ENCODE peak calls at places on chromosomes 11 and 22, in seven cellular contexts. M, P, Z, H, T, X and Q are unnamed samples.

GRCh38 chr11:87466228-87466627 is 428.5 kb downstream of the TMEM135 start:
- DNase-seq in M (no peak), P (no peak), Z (no peak), H (no peak), T (no peak), X (no peak), Q (no peak)

GRCh38 chr22:30459206-30460052 is 12.4 kb downstream of the SEC14L3 start:
- DNase-seq in M (peak; percentile 42), P (peak; percentile 49), Z (no peak), H (peak; percentile 44), T (no peak), X (no peak), Q (no peak)

GRCh38 chr22:20750461-20751184 is 23.3 kb upstream of the SERPIND1 start:
- DNase-seq in M (peak; percentile 87), P (peak; percentile 86), Z (no peak), H (peak; percentile 84), T (no peak), X (peak; percentile 47), Q (no peak)

GRCh38 chr22:30602049-30602448 is 4.9 kb upstream of the TCN2 start:
- DNase-seq in M (peak; percentile 62), P (peak; percentile 65), Z (peak; percentile 53), H (peak; percentile 52), T (no peak), X (no peak), Q (no peak)

GRCh38 chr11:74050465-74050864 is 41.6 kb upstream of the UCP3 start:
- DNase-seq in M (no peak), P (no peak), Z (no peak), H (no peak), T (no peak), X (no peak), Q (no peak)

GRCh38 chr22:40533712-40534378 is 102.7 kb downstream of the MRTFA start:
- DNase-seq in M (peak; percentile 74), P (peak; percentile 89), Z (no peak), H (peak; percentile 82), T (no peak), X (no peak), Q (no peak)

GRCh38 chr11:118851970-118852369 is 31.7 kb upstream of the CXCR5 start:
- DNase-seq in M (no peak), P (peak; percentile 85), Z (no peak), H (no peak), T (no peak), X (no peak), Q (no peak)

GRCh38 chr22:45550416-45550815 is 47.7 kb downstream of the FBLN1 start:
- DNase-seq in M (no peak), P (no peak), Z (no peak), H (no peak), T (no peak), X (no peak), Q (no peak)

GRCh38 chr11:74699615-74700396 is 31.4 kb downstream of the CHRDL2 start:
- DNase-seq in M (no peak), P (no peak), Z (no peak), H (no peak), T (no peak), X (no peak), Q (no peak)

GRCh38 chr22:40400173-40400572 is 29.8 kb downstream of the SGSM3 start:
- DNase-seq in M (no peak), P (peak; percentile 89), Z (no peak), H (no peak), T (peak; percentile 84), X (no peak), Q (no peak)

GRCh38 chr22:19291218-19291579 is 320 bp downstream of the CLTCL1 start:
- DNase-seq in M (peak; percentile 21), P (peak; percentile 11), Z (no peak), H (peak; percentile 20), T (peak; percentile 65), X (peak; percentile 47), Q (no peak)

GRCh38 chr11:126607776-126608625 is 252.5 kb downstream of the ST3GAL4 start:
- DNase-seq in M (no peak), P (no peak), Z (no peak), H (no peak), T (no peak), X (no peak), Q (no peak)

GRCh38 chr11:665707-666281 is 28.7 kb downstream of the DRD4 start:
- DNase-seq in M (peak; percentile 5), P (no peak), Z (no peak), H (peak; percentile 45), T (no peak), X (no peak), Q (no peak)

GRCh38 chr11:257766-258493 is 20.3 kb upstream of the NLRP6 start:
- DNase-seq in M (no peak), P (peak; percentile 30), Z (no peak), H (no peak), T (no peak), X (no peak), Q (no peak)

GRCh38 chr11:61472868-61473267 is 35.7 kb upstream of the LRRC10B start:
- DNase-seq in M (peak; percentile 73), P (no peak), Z (no peak), H (peak; percentile 81), T (no peak), X (peak; percentile 39), Q (peak; percentile 91)

GRCh38 chr11:57124912-57125311 is 56.8 kb upstream of the LRRC55 start:
- DNase-seq in M (peak; percentile 6), P (no peak), Z (no peak), H (no peak), T (no peak), X (no peak), Q (no peak)

GRCh38 chr11:83349371-83349770 is 63.2 kb upstream of the CCDC90B start:
- DNase-seq in M (no peak), P (no peak), Z (no peak), H (no peak), T (no peak), X (no peak), Q (no peak)

GRCh38 chr22:33913188-33913587 is 7.1 kb downstream of the LARGE1 start:
- DNase-seq in M (no peak), P (no peak), Z (no peak), H (no peak), T (no peak), X (no peak), Q (no peak)

GRCh38 chr11:130868087-130868486 is 48.2 kb downstream of the SNX19 start:
- DNase-seq in M (no peak), P (no peak), Z (no peak), H (no peak), T (no peak), X (no peak), Q (no peak)

GRCh38 chr11:80970016-80970516 is 1529.2 kb upstream of the TENM4 start:
- DNase-seq in M (no peak), P (no peak), Z (no peak), H (no peak), T (no peak), X (no peak), Q (no peak)

GRCh38 chr11:59224419-59224928 is 11.7 kb upstream of the MPEG1 start:
- DNase-seq in M (peak; percentile 80), P (peak; percentile 31), Z (no peak), H (peak; percentile 90), T (no peak), X (no peak), Q (no peak)

GRCh38 chr11:26827567-26828037 is 105.7 kb upstream of the SLC5A12 start:
- DNase-seq in M (peak; percentile 62), P (no peak), Z (no peak), H (peak; percentile 79), T (no peak), X (no peak), Q (no peak)

GRCh38 chr22:29751139-29751538 is 15.7 kb downstream of the ZMAT5 start:
- DNase-seq in M (peak; percentile 62), P (no peak), Z (no peak), H (peak; percentile 44), T (no peak), X (no peak), Q (no peak)

GRCh38 chr11:105611837-105612480 is 2.1 kb downstream of the GRIA4 start:
- DNase-seq in M (no peak), P (no peak), Z (no peak), H (no peak), T (no peak), X (no peak), Q (no peak)

GRCh38 chr11:105611414-105611813 is 1.5 kb downstream of the GRIA4 start:
- DNase-seq in M (no peak), P (no peak), Z (no peak), H (no peak), T (no peak), X (no peak), Q (no peak)

GRCh38 chr11:105609341-105609781 is 512 bp upstream of the GRIA4 start:
- DNase-seq in M (peak; percentile 18), P (peak; percentile 36), Z (peak; percentile 23), H (peak; percentile 27), T (no peak), X (no peak), Q (no peak)

GRCh38 chr11:105610796-105611361 is 1.0 kb downstream of the GRIA4 start:
- DNase-seq in M (no peak), P (no peak), Z (no peak), H (no peak), T (no peak), X (no peak), Q (no peak)

GRCh38 chr11:105609832-105610781 is at the start of gene GRIA4:
- DNase-seq in M (peak; percentile 46), P (no peak), Z (no peak), H (peak; percentile 65), T (peak; percentile 45), X (no peak), Q (no peak)
- TF ChIP-seq CTCF in M (no peak), P (no peak), Z (no peak), H (no peak), T (no peak), X (no peak), Q (no peak)

DNA sequence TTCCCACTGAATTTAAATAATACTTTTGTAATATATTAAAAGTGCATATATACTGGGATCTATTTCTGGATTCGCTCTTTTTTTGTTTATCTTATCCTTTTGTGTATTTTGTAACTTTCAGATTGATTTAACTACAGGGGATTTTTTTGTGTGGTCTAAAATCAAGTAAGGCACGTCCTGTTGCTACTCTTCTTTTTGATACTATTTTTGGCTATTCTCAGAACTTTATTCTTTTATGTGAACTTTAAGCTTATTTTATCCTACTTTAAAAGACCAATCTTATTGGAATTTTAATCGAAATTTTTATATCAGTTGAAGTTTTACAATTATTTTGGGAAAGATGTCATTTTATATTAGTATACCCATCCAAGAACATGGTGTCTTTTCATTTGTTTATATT is 106.8 kb downstream of the UVRAG start:
- DNase-seq in M (no peak), P (no peak), Z (no peak), H (no peak), T (no peak), X (no peak), Q (no peak)
- H3K4me3 ChIP-seq in M (no peak overlapping the region), P (no peak overlapping the region), Z (no peak overlapping the region), H (no peak overlapping the region), T (no peak overlapping the region), X (no peak overlapping the region), Q (no peak overlapping the region)

DNA sequence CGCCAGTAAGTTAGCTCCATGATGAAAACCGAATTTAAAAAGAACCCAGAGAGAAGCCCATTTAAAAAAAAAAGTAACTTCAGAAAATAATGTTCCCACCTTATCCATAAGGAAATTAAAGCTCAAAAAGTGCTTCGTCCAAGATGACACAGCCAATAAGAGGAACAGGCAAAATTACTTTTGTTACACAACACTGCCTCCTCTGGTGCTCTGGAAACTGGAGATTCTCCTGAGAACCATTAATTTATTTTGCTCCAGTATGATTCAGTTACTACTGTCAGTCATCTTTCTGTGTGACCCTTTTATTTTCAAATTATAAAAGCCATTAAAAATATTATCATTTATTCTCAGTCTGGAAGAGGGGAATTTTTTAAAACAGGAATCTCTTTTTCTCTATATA is 2.0 kb downstream of the IFT27 start:
- DNase-seq in M (peak; percentile 63), P (no peak), Z (no peak), H (peak; percentile 57), T (no peak), X (no peak), Q (no peak)
- TF ChIP-seq CTCF in M (peak; percentile 51), P (peak; percentile 12), Z (peak; percentile 47), H (peak; percentile 51), T (peak; percentile 26), X (peak; percentile 51), Q (peak; percentile 54)

GRCh38 chr11:10455637-10456487 is 798 bp downstream of the AMPD3 start:
- DNase-seq in M (peak; percentile 63), P (peak; percentile 92), Z (peak; percentile 26), H (peak; percentile 67), T (peak; percentile 67), X (no peak), Q (no peak)
- H3K4me3 ChIP-seq in M (peak overlapping the region; percentile 38), P (peak overlapping the region; percentile 78), Z (peak overlapping the region; percentile 62), H (no peak overlapping the region), T (peak overlapping the region; percentile 44), X (peak overlapping the region; percentile 48), Q (no peak overlapping the region)